ENCODE peak calls at places on chromosome 5, in nine cellular contexts. W is AG09309; U is AG10803; Z is midbrain; Q is left ventricle myocardium inferior; B is kidney glomerular epithelial cell; J is activated CD4-positive, alpha-beta T cell treated with anti-CD3 and anti-CD28 coated beads, Interleukin-2, amount 50 U/mL, for 1 hour; V is cardiac fibroblast; P is A172. C is an unnamed sample.

GRCh38 chr5:35246928-35247644 is 16.8 kb upstream of the PRLR start:
- DNase-seq in B (no peak), U (peak; percentile 4), P (no peak), V (no peak), Q (peak; percentile 38), Z (peak; percentile 24), W (no peak), J (no peak), C (no peak)

GRCh38 chr5:134511796-134512660 is 13.4 kb upstream of the JADE2 start:
- DNase-seq in P (peak; percentile 53), V (peak; percentile 74), B (no peak), Z (no peak), U (peak; percentile 87), W (no peak), J (no peak), Q (peak; percentile 72), C (peak; percentile 35)

GRCh38 chr5:139186293-139186692 is 11.9 kb downstream of the SIL1 start:
- DNase-seq in J (no peak), V (peak; percentile 57), B (no peak), W (no peak), Z (no peak), Q (no peak), U (no peak), P (no peak), C (no peak)

GRCh38 chr5:179164331-179165311 is 104.4 kb downstream of the ZNF354C start:
- DNase-seq in Q (no peak), P (no peak), W (no peak), B (no peak), U (no peak), V (no peak), J (no peak), Z (no peak), C (no peak)

GRCh38 chr5:16819522-16820167 is 116.4 kb downstream of the MYO10 start:
- DNase-seq in W (peak; percentile 72), P (no peak), V (peak; percentile 83), B (peak; percentile 69), Q (no peak), Z (no peak), J (no peak), U (peak; percentile 89), C (no peak)

GRCh38 chr5:58407042-58407709 is 52.7 kb downstream of the PLK2 start:
- DNase-seq in P (peak; percentile 57), V (peak; percentile 82), Q (no peak), U (peak; percentile 77), J (no peak), Z (no peak), B (peak; percentile 76), W (peak; percentile 35), C (peak; percentile 81)

GRCh38 chr5:170303564-170303963 is 6.0 kb upstream of the LCP2 start:
- DNase-seq in B (no peak), Z (no peak), J (no peak), W (no peak), V (no peak), Q (no peak), P (no peak), U (no peak), C (no peak)

GRCh38 chr5:101174981-101175380 is 271.9 kb upstream of the ST8SIA4 start:
- DNase-seq in P (no peak), U (no peak), V (no peak), B (no peak), Q (no peak), Z (no peak), W (no peak), J (no peak), C (no peak)

GRCh38 chr5:160175438-160176218 is 53.7 kb upstream of the FABP6 start:
- DNase-seq in U (peak; percentile 33), J (no peak), Z (peak; percentile 85), B (peak; percentile 45), P (peak; percentile 90), V (peak; percentile 42), W (no peak), Q (peak; percentile 57), C (peak; percentile 65)

GRCh38 chr5:86968311-86968753 is 299.4 kb upstream of the RASA1 start:
- DNase-seq in V (peak; percentile 75), J (no peak), B (peak; percentile 67), U (peak; percentile 62), W (peak; percentile 24), Z (peak; percentile 45), Q (peak; percentile 23), P (peak; percentile 56), C (peak; percentile 61)